ENCODE peak calls at places on chromosomes 16 and 17, in eight cellular contexts. S is glutamatergic neuron; K is stimulated activated CD8-positive, alpha-beta memory T cell treated with anti-CD3 and anti-CD28 coated beads, Interleukin-4, amount 100 ng/mL, for 48 hours; V is HS-27A; C is mesothelial cell of epicardium; Y is mammary epithelial cell; Z is stimulated activated CD4-positive, alpha-beta T cell treated with anti-CD3 and anti-CD28 coated beads, Interleukin-15, amount 100 ng/mL, for 24 hours; F is heart left ventricle. A is an unnamed sample.
A peak's percentile ranks its signal among the peaks of the same experiment; 100 is the strongest.

GRCh38 chr17:77089118-77089477 is 51.7 kb upstream of the SEC14L1 start:
- DNase-seq in S (no peak), K (no peak), V (no peak), C (no peak), Y (no peak), Z (peak; percentile 21), F (no peak), A (no peak)

GRCh38 chr16:27097671-27098275 is 31.0 kb downstream of the C16orf82 start:
- DNase-seq in S (no peak), K (no peak), V (no peak), C (no peak), Y (no peak), Z (no peak), F (peak; percentile 60), A (no peak)

GRCh38 chr16:53518550-53519416 is 15.8 kb upstream of the AKTIP start:
- DNase-seq in S (no peak), K (peak; percentile 81), V (no peak), C (no peak), Y (no peak), Z (peak; percentile 79), F (peak; percentile 74), A (no peak)

GRCh38 chr16:88865310-88865709 is 1.1 kb downstream of the PABPN1L start:
- DNase-seq in S (no peak), K (no peak), V (no peak), C (no peak), Y (no peak), Z (no peak), F (no peak), A (no peak)

GRCh38 chr17:47400333-47400732 is 76.6 kb downstream of the EFCAB13 start:
- DNase-seq in S (no peak), K (no peak), V (no peak), C (no peak), Y (no peak), Z (no peak), F (no peak), A (no peak)

GRCh38 chr16:64907844-64908243 is 214.0 kb downstream of the CDH11 start:
- DNase-seq in S (no peak), K (no peak), V (no peak), C (no peak), Y (no peak), Z (no peak), F (no peak), A (no peak)

GRCh38 chr17:40539711-40540411 is 25.4 kb downstream of the CCR7 start:
- DNase-seq in S (no peak), K (no peak), V (no peak), C (no peak), Y (no peak), Z (no peak), F (no peak), A (no peak)

GRCh38 chr16:68105611-68106010 is 20.4 kb downstream of the NFATC3 start:
- DNase-seq in S (no peak), K (no peak), V (no peak), C (no peak), Y (no peak), Z (no peak), F (no peak), A (no peak)

GRCh38 chr16:14071576-14072271 is 605 bp downstream of the MRTFB start:
- DNase-seq in S (no peak), K (peak; percentile 48), V (no peak), C (peak; percentile 30), Y (peak; percentile 15), Z (no peak), F (no peak), A (no peak)

GRCh38 chr16:75011634-75012307 is 12.9 kb downstream of the ZNRF1 start:
- DNase-seq in S (no peak), K (peak; percentile 60), V (peak; percentile 89), C (no peak), Y (peak; percentile 97), Z (peak; percentile 64), F (peak; percentile 32), A (peak; percentile 35)

A was measured in hepatocyte.